ENCODE peak calls at places on chromosomes 1 and 21, in four cellular contexts. F is A549, K is WTC11, O is K562. E is an unnamed sample.

GRCh38 chr1:98221926-98222325 is 301.1 kb upstream of the DPYD start:
- DNase-seq in K (no peak), O (no peak), F (peak), E (peak)

GRCh38 chr1:223230161-223230881 is 87.3 kb upstream of the TLR5 start:
- DNase-seq in O (no peak), F (no peak), K (no peak), E (no peak)

GRCh38 chr1:155126494-155127104 is 1.1 kb upstream of the EFNA1 start:
- DNase-seq in F (peak), K (peak), O (peak), E (peak)

GRCh38 chr1:40897499-40897898 is 35.3 kb upstream of the CITED4 start:
- DNase-seq in O (no peak), F (peak), K (no peak), E (no peak)

GRCh38 chr1:84624876-84625275 is 50.6 kb upstream of the CTBS start:
- DNase-seq in F (no peak), K (no peak), O (no peak), E (no peak)

GRCh38 chr1:178607718-178608408 is 95.0 kb downstream of the TEX35 start:
- DNase-seq in K (no peak), F (no peak), O (no peak), E (no peak)

GRCh38 chr1:2194319-2194897 is at the start of gene FAAP20:
- DNase-seq in F (peak), K (peak), O (peak), E (peak)

GRCh38 chr21:35716886-35717285 is 343.4 kb downstream of the SETD4 start:
- DNase-seq in F (no peak), O (no peak), K (no peak), E (no peak)

GRCh38 chr1:1305300-1306069 is 2.2 kb downstream of the ACAP3 start:
- DNase-seq in F (peak), K (no peak), O (peak), E (peak)

GRCh38 chr21:14734191-14734590 is 188.1 kb upstream of the SAMSN1 start:
- DNase-seq in F (no peak), O (no peak), K (no peak), E (no peak)

GRCh38 chr1:29002792-29003191 is 88.4 kb downstream of the EPB41 start:
- DNase-seq in F (no peak), K (no peak), O (no peak), E (no peak)

GRCh38 chr1:207336559-207337467 is 15.3 kb downstream of the CD55 start:
- DNase-seq in K (no peak), O (no peak), F (peak), E (peak)

GRCh38 chr1:186577633-186578032 is 102.6 kb downstream of the PTGS2 start:
- DNase-seq in F (no peak), K (no peak), O (no peak), E (no peak)

GRCh38 chr1:189609206-189609605 is 868.5 kb downstream of the BRINP3 start:
- DNase-seq in O (no peak), K (no peak), F (no peak), E (no peak)

GRCh38 chr1:184621262-184621661 is 133.4 kb downstream of the EDEM3 start:
- DNase-seq in K (no peak), O (no peak), F (no peak), E (no peak)

GRCh38 chr1:18144921-18145699 is 37.5 kb downstream of the IGSF21 start:
- DNase-seq in O (no peak), F (no peak), K (no peak), E (no peak)

GRCh38 chr1:43757343-43758053 is 50.2 kb downstream of the ST3GAL3 start:
- DNase-seq in O (no peak), F (peak), K (no peak), E (peak)

GRCh38 chr1:17272641-17273040 is 23.7 kb downstream of the PADI3 start:
- DNase-seq in O (no peak), F (no peak), K (no peak), E (no peak)

GRCh38 chr21:26506951-26507350 is 66.1 kb downstream of the CYYR1 start:
- DNase-seq in F (no peak), K (no peak), O (no peak), E (no peak)

GRCh38 chr1:21068937-21069336 is 107.8 kb downstream of the EIF4G3 start:
- DNase-seq in K (no peak), O (no peak), F (no peak), E (no peak)

GRCh38 chr1:53367503-53368313 is 39.8 kb upstream of the LRP8 start:
- DNase-seq in F (no peak), K (no peak), O (peak), E (no peak)
- TF ChIP-seq NR3C1 in F (no peak), K (no peak), O (no peak), E (no peak)

GRCh38 chr1:205294914-205295310 is 26.6 kb downstream of the NUAK2 start:
- DNase-seq in K (no peak), F (no peak), O (no peak), E (no peak)

GRCh38 chr1:205300149-205300548 is 21.4 kb downstream of the NUAK2 start:
- DNase-seq in F (no peak), K (no peak), O (no peak), E (no peak)

GRCh38 chr1:205296154-205296553 is 25.4 kb downstream of the NUAK2 start:
- DNase-seq in K (no peak), O (no peak), F (no peak), E (no peak)

GRCh38 chr1:205301220-205301821 is 20.2 kb downstream of the NUAK2 start:
- DNase-seq in O (no peak), F (peak), K (peak), E (peak)

GRCh38 chr1:205298191-205298994 is 23.2 kb downstream of the NUAK2 start:
- DNase-seq in K (peak), F (peak), O (no peak), E (peak)
- TF ChIP-seq NR3C1 in K (no peak), F (no peak), O (no peak), E (no peak)

GRCh38 chr21:42411197-42411869 is 7.6 kb downstream of the UBASH3A start:
- DNase-seq in F (peak), K (peak), O (peak), E (peak)
- TF ChIP-seq NR3C1 in F (no peak), K (no peak), O (no peak), E (no peak)

DNA sequence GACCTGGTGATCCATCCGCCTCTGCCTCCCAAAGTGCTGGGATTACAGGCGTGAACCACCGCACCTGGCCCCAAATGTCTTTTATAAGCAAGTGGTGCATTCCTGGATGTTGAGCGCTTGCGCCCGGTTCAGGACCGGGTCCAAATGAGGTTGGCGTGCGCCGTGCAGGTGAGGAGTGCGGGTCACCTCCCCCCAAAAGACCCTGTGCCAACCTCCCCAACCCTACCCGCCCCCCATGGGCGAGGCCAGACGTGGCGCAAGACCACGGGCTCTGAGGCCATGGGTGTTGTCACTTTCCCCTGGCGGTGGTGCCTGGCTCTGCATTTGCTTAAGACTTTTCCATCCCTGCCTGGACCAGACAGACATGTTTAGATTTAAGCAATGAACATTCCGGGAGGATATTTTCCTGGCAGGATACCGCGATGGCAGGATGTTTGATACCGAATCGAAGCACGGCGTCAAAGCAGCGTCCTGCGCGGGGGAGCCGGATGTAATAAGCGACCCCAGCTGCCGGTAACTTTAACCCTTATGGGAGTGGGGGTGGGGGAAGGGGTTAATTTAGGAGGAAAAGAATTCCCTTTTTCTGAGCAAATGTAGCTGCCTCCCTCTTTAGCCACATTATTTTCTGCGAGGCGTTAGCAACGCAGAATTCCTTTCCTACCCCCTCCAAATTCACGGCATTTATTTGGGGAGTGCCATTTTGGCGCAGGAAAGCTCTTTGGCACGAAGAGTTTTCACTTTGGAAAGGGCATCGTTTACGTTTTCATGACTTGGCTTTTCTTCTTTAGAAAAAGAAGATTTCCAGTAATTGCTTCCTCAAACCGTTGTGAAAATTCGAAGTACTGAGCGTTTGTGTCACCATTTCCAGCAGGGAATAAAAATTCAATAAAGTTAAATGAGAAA is 27.8 kb upstream of the RNF187 start:
- DNase-seq in K (peak), F (peak), O (peak), E (peak)
- TF ChIP-seq NR3C1 in K (no peak), F (no peak), O (no peak), E (no peak)

GRCh38 chr21:41701749-41702148 is 65.1 kb downstream of the RIPK4 start:
- DNase-seq in F (no peak), K (no peak), O (no peak), E (no peak)

GRCh38 chr21:41692216-41692615 is 74.6 kb downstream of the RIPK4 start:
- DNase-seq in F (no peak), O (no peak), K (no peak), E (no peak)

GRCh38 chr21:41695513-41695912 is 71.3 kb downstream of the RIPK4 start:
- DNase-seq in O (no peak), F (no peak), K (no peak), E (no peak)

GRCh38 chr21:41699311-41699710 is 67.5 kb downstream of the RIPK4 start:
- DNase-seq in F (no peak), K (no peak), O (no peak), E (no peak)

GRCh38 chr21:41698071-41698470 is 68.8 kb downstream of the RIPK4 start:
- DNase-seq in F (no peak), K (no peak), O (no peak), E (no peak)
- TF ChIP-seq NR3C1 in F (no peak), K (no peak), O (no peak), E (no peak)

GRCh38 chr1:7000720-7001119 is 215.5 kb downstream of the CAMTA1 start:
- DNase-seq in K (no peak), O (no peak), F (no peak), E (no peak)
- TF ChIP-seq NR3C1 in K (no peak), O (no peak), F (no peak), E (no peak)

GRCh38 chr1:117341123-117341522 is 26.1 kb upstream of the MAN1A2 start:
- DNase-seq in F (no peak), O (no peak), K (no peak), E (no peak)

GRCh38 chr1:117336087-117336817 is 31.0 kb upstream of the MAN1A2 start:
- DNase-seq in F (no peak), O (no peak), K (no peak), E (no peak)

GRCh38 chr1:117335376-117336086 is 31.7 kb upstream of the MAN1A2 start:
- DNase-seq in O (no peak), K (no peak), F (no peak), E (no peak)

GRCh38 chr1:117342397-117342796 is 24.9 kb upstream of the MAN1A2 start:
- DNase-seq in O (no peak), K (no peak), F (no peak), E (no peak)

GRCh38 chr1:117339866-117340357 is 27.3 kb upstream of the MAN1A2 start:
- DNase-seq in F (peak), O (peak), K (no peak), E (peak)
- TF ChIP-seq NR3C1 in F (no peak), O (no peak), K (no peak), E (no peak)

GRCh38 chr1:204424621-204425020 is 13.0 kb upstream of the PPP1R15B start:
- DNase-seq in K (no peak), O (no peak), F (no peak), E (no peak)

GRCh38 chr1:204426474-204426873 is 14.9 kb upstream of the PPP1R15B start:
- DNase-seq in K (no peak), O (no peak), F (no peak), E (no peak)

GRCh38 chr1:204427302-204427701 is 15.7 kb upstream of the PPP1R15B start:
- DNase-seq in O (no peak), K (no peak), F (no peak), E (no peak)

GRCh38 chr1:204429746-204430145 is 18.1 kb upstream of the PPP1R15B start:
- DNase-seq in F (no peak), O (no peak), K (no peak), E (no peak)

GRCh38 chr1:204426035-204426436 is 14.4 kb upstream of the PPP1R15B start:
- DNase-seq in O (no peak), K (no peak), F (peak), E (peak)
- TF ChIP-seq NR3C1 in O (no peak), K (no peak), F (no peak), E (no peak)

GRCh38 chr1:53294557-53294956 is 33.3 kb downstream of the LRP8 start:
- DNase-seq in F (peak), K (no peak), O (no peak), E (no peak)
- TF ChIP-seq NR3C1 in F (no peak), K (no peak), O (no peak), E (no peak)